ENCODE peak calls at places on chromosome 21, in six cellular contexts. L is body of pancreas, U is pancreas, H is Panc1, C is ovary, B is tibial artery. S is an unnamed sample.

GRCh38 chr21:38913120-38913975 is 107.6 kb downstream of the ETS2 start:
- DNase-seq in L (peak; percentile 91), U (peak; percentile 90), H (no peak), C (peak; percentile 90), B (peak; percentile 84), S (peak; percentile 74)

GRCh38 chr21:28725396-28725795 is 267.3 kb downstream of the LTN1 start:
- DNase-seq in L (no peak), U (no peak), H (no peak), C (no peak), B (no peak), S (no peak)

GRCh38 chr21:15051652-15052554 is 12.9 kb downstream of the NRIP1 start:
- DNase-seq in L (no peak), U (no peak), H (no peak), C (no peak), B (no peak), S (no peak)

GRCh38 chr21:45264146-45264918 is 23.4 kb downstream of the POFUT2 start:
- DNase-seq in L (no peak), U (no peak), H (no peak), C (peak; percentile 23), B (peak; percentile 37), S (no peak)

GRCh38 chr21:44582980-44583799 is 2.8 kb upstream of the KRTAP10-5 start:
- DNase-seq in L (no peak), U (no peak), H (no peak), C (no peak), B (no peak), S (no peak)

GRCh38 chr21:46180079-46180722 is 4.1 kb downstream of the SPATC1L start:
- DNase-seq in L (no peak), U (no peak), H (no peak), C (no peak), B (no peak), S (no peak)

GRCh38 chr21:25457411-25457810 is 149.9 kb downstream of the MRPL39 start:
- DNase-seq in L (no peak), U (no peak), H (no peak), C (no peak), B (no peak), S (no peak)

GRCh38 chr21:44784810-44785209 is 16.8 kb downstream of the UBE2G2 start:
- DNase-seq in L (no peak), U (no peak), H (no peak), C (no peak), B (no peak), S (no peak)

GRCh38 chr21:28454978-28455600 is 537.6 kb downstream of the LTN1 start:
- DNase-seq in L (no peak), U (no peak), H (no peak), C (no peak), B (no peak), S (no peak)

GRCh38 chr21:28215214-28215954 is 777.3 kb downstream of the LTN1 start:
- DNase-seq in L (no peak), U (no peak), H (no peak), C (no peak), B (no peak), S (no peak)

GRCh38 chr21:39911286-39911685 is 44.0 kb downstream of the PCP4 start:
- DNase-seq in L (peak; percentile 6), U (no peak), H (no peak), C (no peak), B (no peak), S (no peak)

GRCh38 chr21:29261555-29262540 is 36.9 kb upstream of the BACH1 start:
- DNase-seq in L (no peak), U (no peak), H (no peak), C (no peak), B (no peak), S (no peak)

GRCh38 chr21:30206551-30207251 is 9.2 kb downstream of the CLDN8 start:
- DNase-seq in L (no peak), U (no peak), H (no peak), C (no peak), B (no peak), S (no peak)

GRCh38 chr21:27532081-27532480 is 565.2 kb upstream of the ADAMTS5 start:
- DNase-seq in L (peak; percentile 33), U (no peak), H (no peak), C (no peak), B (no peak), S (no peak)

GRCh38 chr21:28554660-28555475 is 437.8 kb downstream of the LTN1 start:
- DNase-seq in L (no peak), U (no peak), H (no peak), C (no peak), B (no peak), S (no peak)

GRCh38 chr21:20404915-20405314 is 593.3 kb upstream of the NCAM2 start:
- DNase-seq in L (no peak), U (no peak), H (no peak), C (no peak), B (no peak), S (no peak)

GRCh38 chr21:25176637-25177412 is 430.5 kb downstream of the MRPL39 start:
- DNase-seq in L (no peak), U (no peak), H (no peak), C (no peak), B (no peak), S (no peak)

GRCh38 chr21:44736291-44737004 is 25.1 kb upstream of the TSPEAR start:
- DNase-seq in L (no peak), U (peak; percentile 51), H (no peak), C (no peak), B (no peak), S (no peak)

GRCh38 chr21:30044447-30045064 is 104.8 kb upstream of the GRIK1 start:
- DNase-seq in L (peak; percentile 21), U (no peak), H (peak; percentile 4), C (no peak), B (no peak), S (no peak)

GRCh38 chr21:37369307-37369854 is 2.8 kb downstream of the DYRK1A start:
- DNase-seq in L (no peak), U (no peak), H (no peak), C (no peak), B (no peak), S (no peak)
- H3K4me1 ChIP-seq in L (peaks cover 62% of the 10 kb centered on the region), U (peaks cover 40% of the 10 kb centered on the region), H (peaks cover 49% of the 10 kb centered on the region), C (peaks cover 10% of the 10 kb centered on the region), B (no peaks in the 10 kb centered on the region), S (peaks cover 13% of the 10 kb centered on the region)

GRCh38 chr21:42556960-42557359 is 43.3 kb downstream of the SLC37A1 start:
- DNase-seq in L (no peak), U (no peak), H (no peak), C (peak; percentile 32), B (peak; percentile 58), S (peak; percentile 15)
- H3K27ac ChIP-seq in L (no peak overlapping the region), U (no peak overlapping the region), H (no peak overlapping the region), C (no peak overlapping the region), B (no peak overlapping the region), S (no peak overlapping the region)

DNA sequence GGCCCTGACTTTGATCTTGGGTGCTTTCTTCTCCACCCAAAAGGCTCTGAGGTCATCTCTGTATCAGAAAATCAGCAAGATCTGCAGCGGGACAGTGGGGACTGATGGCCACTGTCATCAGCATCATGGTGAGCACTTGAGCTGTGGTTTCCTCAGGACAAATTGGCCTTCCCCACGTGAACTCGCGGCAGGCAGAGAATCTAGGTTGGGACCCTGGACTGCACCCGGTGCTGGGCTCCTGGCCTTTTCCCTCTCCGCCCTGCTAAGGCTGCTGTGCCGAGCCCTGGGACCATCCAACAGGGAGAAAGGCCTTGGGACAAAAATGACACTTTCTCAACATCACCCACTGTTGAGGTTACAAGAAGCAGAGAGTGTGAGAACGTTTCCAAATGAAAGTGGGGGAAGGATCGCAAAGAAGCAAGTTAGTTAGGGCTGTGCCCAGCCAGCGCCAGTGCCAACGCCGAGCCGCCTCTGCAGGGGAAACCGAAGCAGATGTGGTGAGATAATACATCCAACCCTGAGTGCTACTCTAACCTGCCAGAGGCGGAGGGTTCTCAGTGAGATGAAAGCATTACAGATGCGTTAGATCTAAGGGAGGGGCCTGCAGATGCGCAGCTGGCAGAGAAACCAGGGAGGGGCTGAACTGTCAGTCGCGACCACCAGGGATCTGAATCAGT is 9.1 kb upstream of the UMODL1 start:
- DNase-seq in L (no peak), U (no peak), H (no peak), C (no peak), B (no peak), S (no peak)
- H3K4me1 ChIP-seq in L (peaks cover 32% of the 10 kb centered on the region), U (peaks cover 6% of the 10 kb centered on the region), H (no peaks in the 10 kb centered on the region), C (no peaks in the 10 kb centered on the region), B (no peaks in the 10 kb centered on the region), S (no peaks in the 10 kb centered on the region)

GRCh38 chr21:16572032-16572431 is 842.2 kb downstream of the USP25 start:
- DNase-seq in L (no peak), U (no peak), H (no peak), C (no peak), B (no peak), S (no peak)
- H3K27ac ChIP-seq in L (no peak overlapping the region), U (no peak overlapping the region), H (no peak overlapping the region), C (no peak overlapping the region), B (no peak overlapping the region), S (no peak overlapping the region)

GRCh38 chr21:34813266-34813886 is 144.6 kb downstream of the CLIC6 start:
- DNase-seq in L (no peak), U (no peak), H (no peak), C (no peak), B (no peak), S (no peak)

GRCh38 chr21:34811368-34811767 is 142.6 kb downstream of the CLIC6 start:
- DNase-seq in L (no peak), U (no peak), H (no peak), C (no peak), B (no peak), S (no peak)

GRCh38 chr21:34810786-34811185 is 142.0 kb downstream of the CLIC6 start:
- DNase-seq in L (no peak), U (no peak), H (no peak), C (no peak), B (no peak), S (no peak)

GRCh38 chr21:34814529-34814951 is 145.7 kb downstream of the CLIC6 start:
- DNase-seq in L (no peak), U (no peak), H (no peak), C (no peak), B (no peak), S (no peak)

DNA sequence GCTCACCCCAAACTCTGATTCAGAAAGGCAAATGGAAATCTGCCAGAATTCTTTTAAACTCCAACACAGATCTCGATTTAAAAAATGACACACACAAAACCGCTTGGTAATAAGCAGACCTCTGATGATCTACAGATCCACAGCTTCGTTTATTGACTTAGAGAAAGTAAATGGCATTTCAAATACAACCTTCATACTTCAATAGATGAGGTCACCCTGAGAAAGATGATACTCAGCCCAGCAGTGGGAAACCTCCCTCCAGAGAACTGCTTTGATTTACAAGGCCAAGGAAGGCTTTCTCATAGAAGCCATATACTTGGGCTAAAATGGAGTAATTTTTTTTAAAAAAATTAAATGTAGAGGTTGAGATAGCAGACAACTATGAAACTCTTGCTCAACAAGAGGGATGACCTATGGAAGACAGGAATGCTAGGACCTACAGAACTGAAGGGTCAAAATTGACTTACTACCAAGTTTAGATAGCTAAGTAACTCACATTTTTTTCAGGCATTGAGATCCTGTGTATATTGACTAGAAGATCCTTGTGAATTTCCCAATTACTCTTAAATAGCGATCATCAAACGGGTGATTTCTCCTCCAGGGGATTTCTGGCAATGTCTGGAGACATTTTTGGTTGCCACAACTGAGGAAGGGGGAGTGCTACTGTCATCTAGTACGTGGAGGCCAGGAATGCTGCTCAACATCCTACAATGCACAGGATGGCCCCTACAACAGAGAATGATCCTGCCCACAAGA is 143.9 kb downstream of the CLIC6 start:
- DNase-seq in L (no peak), U (no peak), H (peak; percentile 43), C (no peak), B (no peak), S (no peak)
- H3K4me1 ChIP-seq in L (peaks cover 1% of the 10 kb centered on the region), U (no peaks in the 10 kb centered on the region), H (peaks cover 7% of the 10 kb centered on the region), C (peaks cover 8% of the 10 kb centered on the region), B (no peaks in the 10 kb centered on the region), S (no peaks in the 10 kb centered on the region)

GRCh38 chr21:17495680-17496079 is 17.2 kb upstream of the CXADR start:
- DNase-seq in L (no peak), U (no peak), H (no peak), C (no peak), B (no peak), S (no peak)
- H3K27ac ChIP-seq in L (no peak overlapping the region), U (no peak overlapping the region), H (no peak overlapping the region), C (no peak overlapping the region), B (no peak overlapping the region), S (no peak overlapping the region)

S was measured in heart left ventricle.